ENCODE peak calls at places on chromosomes 7 and 10, in eight cellular contexts. E is HepG2, Z is A549, X is SK-N-SH, C is HCT116, R is GM12878, V is GM23338, G is K562. H is an unnamed sample. For H3K4me1, the result is how much of the 10 kb centered on the place peaks cover.

GRCh38 chr10:3778708-3779108 is 6.3 kb downstream of the KLF6 start:
- DNase-seq in R (no peak), C (no peak), G (no peak), E (no peak), X (no peak), Z (no peak), V (no peak), H (no peak)

GRCh38 chr7:23960361-23960760 is 250.3 kb downstream of the STK31 start:
- DNase-seq in E (no peak), X (no peak), R (no peak), V (no peak), G (no peak), Z (no peak), C (no peak), H (no peak)

GRCh38 chr7:123003539-123004126 is 8.1 kb upstream of the TAS2R16 start:
- DNase-seq in E (no peak), V (no peak), C (no peak), X (no peak), Z (no peak), G (no peak), R (no peak), H (no peak)

GRCh38 chr7:78510580-78511188 is 712.1 kb downstream of the PHTF2 start:
- DNase-seq in E (peak), Z (peak), R (no peak), C (peak), V (peak), G (no peak), X (peak), H (peak)

GRCh38 chr7:157339777-157340677 is 3.2 kb downstream of the DNAJB6 start:
- DNase-seq in R (no peak), X (peak), Z (peak), G (peak), C (peak), E (peak), V (peak), H (peak)

GRCh38 chr7:76008156-76008687 is 13.8 kb upstream of the TMEM120A start:
- DNase-seq in R (peak), E (no peak), V (no peak), X (no peak), Z (no peak), C (no peak), G (peak), H (no peak)

GRCh38 chr7:2512713-2513112 is 6.9 kb upstream of the LFNG start:
- DNase-seq in G (no peak), Z (no peak), R (no peak), X (no peak), V (no peak), E (no peak), C (no peak), H (no peak)

GRCh38 chr10:79937256-79937635 is 11.7 kb downstream of the SFTPD start:
- DNase-seq in G (no peak), Z (no peak), V (no peak), C (no peak), E (no peak), R (no peak), X (no peak), H (no peak)

GRCh38 chr7:50595538-50596102 is 30.4 kb upstream of the DDC start:
- DNase-seq in E (peak), V (peak), C (peak), R (no peak), Z (no peak), G (no peak), X (peak), H (no peak)

GRCh38 chr7:50653997-50654425 is 88.8 kb upstream of the DDC start:
- DNase-seq in Z (no peak), C (no peak), X (no peak), R (no peak), G (no peak), V (no peak), E (no peak), H (no peak)

GRCh38 chr10:58152698-58153263 is 114.9 kb downstream of the IPMK start:
- DNase-seq in X (peak), E (peak), V (peak), G (peak), C (peak), Z (no peak), R (no peak), H (no peak)

GRCh38 chr7:35477609-35478008 is 217.3 kb downstream of the HERPUD2 start:
- DNase-seq in V (peak), G (no peak), C (no peak), E (no peak), Z (no peak), X (no peak), R (no peak), H (no peak)

GRCh38 chr7:77866791-77867190 is 68.2 kb downstream of the PHTF2 start:
- DNase-seq in X (no peak), E (peak), Z (peak), G (no peak), V (no peak), C (no peak), R (no peak), H (peak)

GRCh38 chr7:17681965-17682364 is 258.3 kb downstream of the SNX13 start:
- DNase-seq in Z (no peak), X (no peak), G (no peak), V (no peak), E (no peak), C (no peak), R (no peak), H (no peak)

GRCh38 chr7:1664711-1665591 is 5.1 kb upstream of the ELFN1 start:
- DNase-seq in X (peak), G (peak), R (no peak), V (peak), E (peak), Z (peak), C (peak), H (no peak)

GRCh38 chr10:3769511-3769910 is 15.5 kb downstream of the KLF6 start:
- DNase-seq in R (no peak), E (no peak), C (no peak), X (no peak), G (no peak), V (no peak), Z (no peak), H (no peak)

GRCh38 chr7:4209966-4210365 is 472.1 kb upstream of the FOXK1 start:
- DNase-seq in R (no peak), X (no peak), Z (no peak), E (no peak), G (no peak), V (no peak), C (no peak), H (no peak)

GRCh38 chr7:69654849-69655707 is 56.8 kb downstream of the AUTS2 start:
- DNase-seq in C (no peak), G (no peak), E (no peak), X (no peak), V (peak), Z (no peak), R (no peak), H (no peak)

GRCh38 chr7:155141562-155141961 is 71.4 kb downstream of the HTR5A start:
- DNase-seq in V (no peak), E (no peak), C (no peak), G (no peak), Z (no peak), X (no peak), R (no peak), H (no peak)

GRCh38 chr10:84156768-84157167 is 16.8 kb upstream of the GPR15LG start:
- DNase-seq in G (no peak), C (no peak), E (no peak), V (no peak), R (no peak), Z (no peak), X (no peak), H (peak)

GRCh38 chr10:73814896-73815718 is 3.7 kb upstream of the NDST2 start:
- DNase-seq in E (no peak), R (no peak), Z (peak), G (peak), C (peak), V (peak), X (peak), H (no peak)

GRCh38 chr7:29344334-29344978 is 149.9 kb downstream of the CHN2 start:
- DNase-seq in R (no peak), E (no peak), X (no peak), Z (no peak), G (no peak), C (no peak), V (no peak), H (no peak)

GRCh38 chr7:123367508-123368122 is 166.8 kb downstream of the IQUB start:
- DNase-seq in R (peak), C (peak), X (peak), V (peak), G (peak), E (peak), Z (peak), H (peak)

GRCh38 chr7:876972-877311 is 588 bp downstream of the GET4 start:
- DNase-seq in X (no peak), Z (peak), V (no peak), G (no peak), E (no peak), R (no peak), C (no peak), H (no peak)

GRCh38 chr7:105945848-105946247 is 17.2 kb upstream of the CDHR3 start:
- DNase-seq in X (no peak), C (no peak), E (no peak), V (no peak), R (no peak), G (no peak), Z (no peak), H (no peak)

GRCh38 chr7:94395141-94396041 is 696 bp downstream of the COL1A2 start:
- DNase-seq in G (peak), R (peak), V (peak), C (peak), X (peak), Z (peak), E (peak), H (peak)

GRCh38 chr10:86368987-86369386 is 2.4 kb upstream of the GRID1 start:
- DNase-seq in R (no peak), X (no peak), V (no peak), E (no peak), C (no peak), Z (no peak), G (no peak), H (no peak)

GRCh38 chr7:118054529-118054928 is 129.4 kb upstream of the LSM8 start:
- DNase-seq in C (no peak), G (no peak), X (no peak), V (no peak), Z (no peak), R (no peak), E (no peak), H (no peak)

GRCh38 chr7:69625798-69626197 is 27.5 kb downstream of the AUTS2 start:
- DNase-seq in C (no peak), X (no peak), R (no peak), G (no peak), E (no peak), V (no peak), Z (no peak), H (no peak)

GRCh38 chr7:143289421-143289820 is 1.3 kb downstream of the CASP2 start:
- DNase-seq in V (no peak), X (no peak), R (no peak), E (no peak), Z (no peak), C (no peak), G (no peak), H (no peak)

GRCh38 chr7:149161241-149161848 is 14.1 kb downstream of the ZNF398 start:
- DNase-seq in R (no peak), E (no peak), V (no peak), X (no peak), C (no peak), Z (no peak), G (no peak), H (no peak)

GRCh38 chr7:120373174-120373573 is 100.2 kb downstream of the KCND2 start:
- DNase-seq in X (no peak), R (no peak), Z (no peak), G (no peak), E (no peak), V (no peak), C (no peak), H (no peak)

GRCh38 chr7:100545636-100546128 is 6.7 kb downstream of the AGFG2 start:
- DNase-seq in G (peak), C (peak), V (peak), Z (peak), R (peak), E (peak), X (peak), H (peak)

GRCh38 chr10:33455029-33455428 is 120.6 kb upstream of the NRP1 start:
- DNase-seq in X (no peak), R (no peak), Z (no peak), V (no peak), G (no peak), C (no peak), E (peak), H (no peak)

GRCh38 chr10:33453081-33453850 is 118.8 kb upstream of the NRP1 start:
- DNase-seq in E (no peak), G (no peak), C (no peak), X (no peak), Z (no peak), V (no peak), R (no peak), H (no peak)
- TF ChIP-seq REST in E (no peak), G (no peak), C (no peak), X (no peak), Z (no peak), V (no peak), R (no peak), H (no peak)

GRCh38 chr7:158861936-158862704 is 5.8 kb downstream of the DYNC2I1 start:
- DNase-seq in E (no peak), Z (no peak), X (no peak), V (no peak), C (no peak), G (no peak), R (no peak), H (no peak)
- H3K4me1 ChIP-seq in E (half or more), Z (under half), X (under half), V (under half), C (under half), G (half or more), R (under half), H (under half)

GRCh38 chr7:45435846-45436245 is 138.3 kb upstream of the ADCY1 start:
- DNase-seq in R (no peak), G (no peak), C (no peak), V (no peak), Z (peak), X (no peak), E (no peak), H (peak)
- TF ChIP-seq REST in R (no peak), G (no peak), C (no peak), V (no peak), Z (no peak), X (no peak), E (no peak), H (no peak)

GRCh38 chr10:93462881-93463280 is 19.3 kb downstream of the MYOF start:
- DNase-seq in R (peak), G (no peak), X (no peak), V (no peak), E (no peak), Z (no peak), C (no peak), H (no peak)
- H3K4me1 ChIP-seq in R (under half), G (under half), X (half or more), V (under half), E (under half), Z (half or more), C (half or more), H (half or more)

GRCh38 chr7:44981035-44981706 is 2.4 kb upstream of the MYO1G start:
- DNase-seq in G (no peak), E (no peak), X (peak), V (peak), R (no peak), Z (no peak), C (no peak), H (no peak)
- TF ChIP-seq REST in G (no peak), E (no peak), X (no peak), V (no peak), R (no peak), Z (no peak), C (no peak), H (no peak)

GRCh38 chr10:124625831-124626238 is 118.3 kb downstream of the FAM53B start:
- DNase-seq in Z (no peak), E (no peak), X (no peak), C (no peak), R (no peak), V (no peak), G (no peak), H (no peak)
- H3K4me1 ChIP-seq in Z (under half), E (under half), X (under half), C (under half), R (under half), V (under half), G (under half), H (under half)

DNA sequence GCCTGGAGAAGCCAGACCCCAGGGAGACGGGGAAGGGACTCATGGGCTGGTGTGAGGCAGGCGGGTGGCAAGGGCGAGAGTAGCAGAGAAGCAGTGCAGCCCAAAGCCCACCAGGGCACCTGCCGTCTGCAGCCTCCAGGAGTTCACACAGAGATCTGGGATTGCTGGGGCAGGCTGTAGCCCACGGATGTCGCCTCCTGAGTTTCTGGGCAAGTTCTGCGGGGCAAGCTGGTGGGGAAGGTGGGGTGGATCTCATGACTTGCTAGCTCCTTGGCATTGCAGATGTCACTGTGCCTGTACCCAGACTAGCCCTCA is 6.0 kb downstream of the ADCK2 start:
- DNase-seq in V (no peak), X (no peak), E (no peak), C (no peak), G (no peak), R (no peak), Z (no peak), H (no peak)
- TF ChIP-seq REST in V (no peak), X (no peak), E (no peak), C (no peak), G (no peak), R (no peak), Z (no peak), H (no peak)

GRCh38 chr10:122128357-122128756 is 139.4 kb downstream of the TACC2 start:
- DNase-seq in G (no peak), C (no peak), V (no peak), X (no peak), Z (no peak), R (no peak), E (no peak), H (no peak)

GRCh38 chr10:122130474-122131110 is 140.5 kb upstream of the BTBD16 start:
- DNase-seq in G (no peak), E (no peak), X (no peak), C (no peak), Z (no peak), R (no peak), V (no peak), H (no peak)

GRCh38 chr10:122124808-122125207 is 135.8 kb downstream of the TACC2 start:
- DNase-seq in C (no peak), E (no peak), G (no peak), X (no peak), Z (no peak), V (no peak), R (no peak), H (no peak)

GRCh38 chr10:122126763-122127659 is 138.0 kb downstream of the TACC2 start:
- DNase-seq in Z (peak), X (no peak), V (peak), E (peak), C (peak), R (no peak), G (no peak), H (no peak)

GRCh38 chr10:122127943-122128342 is 139.0 kb downstream of the TACC2 start:
- DNase-seq in X (no peak), G (no peak), C (no peak), Z (no peak), R (no peak), E (no peak), V (no peak), H (no peak)
- H3K4me1 ChIP-seq in X (under half), G (under half), C (under half), Z (half or more), R (under half), E (under half), V (under half), H (half or more)

GRCh38 chr10:8034666-8035640 is 19.5 kb upstream of the GATA3 start:
- DNase-seq in Z (no peak), R (no peak), V (peak), C (no peak), G (no peak), E (no peak), X (peak), H (no peak)

GRCh38 chr10:8036521-8037198 is 17.8 kb upstream of the GATA3 start:
- DNase-seq in Z (no peak), V (peak), C (no peak), G (no peak), R (no peak), E (no peak), X (no peak), H (no peak)

GRCh38 chr10:8035641-8036520 is 18.6 kb upstream of the GATA3 start:
- DNase-seq in E (no peak), Z (no peak), G (no peak), V (peak), R (no peak), X (no peak), C (no peak), H (no peak)

GRCh38 chr10:8032558-8032957 is 21.9 kb upstream of the GATA3 start:
- DNase-seq in E (no peak), G (no peak), X (no peak), R (no peak), Z (no peak), V (no peak), C (no peak), H (no peak)

DNA sequence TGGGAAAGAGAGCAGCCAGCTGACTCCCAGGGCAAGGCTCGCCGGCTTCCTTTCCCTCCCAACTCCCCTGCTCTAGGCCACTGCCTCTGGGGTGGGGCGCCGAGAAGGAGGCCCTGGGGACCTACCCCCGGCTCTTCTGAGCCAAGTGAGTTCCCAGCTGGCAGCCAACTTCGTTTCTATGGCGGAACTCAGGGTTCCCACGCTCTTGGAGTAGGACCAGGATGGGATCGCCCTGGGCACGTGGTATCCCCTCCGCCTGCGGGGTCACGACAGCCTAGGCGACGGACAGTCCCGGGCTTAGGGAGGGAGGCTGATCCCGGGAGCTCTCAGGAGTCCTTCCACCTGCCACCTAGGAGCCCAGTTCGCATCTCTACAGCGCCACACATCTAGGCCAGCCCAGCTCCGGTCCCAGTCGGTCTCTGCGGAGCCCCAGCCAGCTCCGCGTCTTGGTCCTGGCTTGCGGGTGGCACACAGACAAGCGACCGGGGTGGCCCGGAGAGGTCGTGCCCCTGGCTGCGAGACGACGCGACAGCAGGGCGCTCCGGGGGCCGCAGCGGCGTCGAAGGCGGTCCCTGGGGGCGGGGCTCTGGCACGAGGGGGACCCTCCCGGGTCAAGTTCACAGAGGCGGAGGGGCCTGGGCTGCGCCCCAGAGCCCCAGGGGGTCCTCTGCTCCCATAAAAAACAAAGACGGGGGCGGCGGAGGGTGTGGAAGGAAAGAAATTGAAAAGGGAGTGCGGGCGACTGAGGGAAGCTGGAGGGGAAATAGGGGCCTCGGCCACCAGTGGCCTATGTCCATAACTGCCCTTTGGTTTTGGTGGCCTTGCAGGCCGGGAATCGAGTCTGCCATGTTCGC is 20.4 kb upstream of the GATA3 start:
- DNase-seq in R (no peak), C (no peak), V (peak), E (no peak), X (no peak), Z (no peak), G (no peak), H (no peak)
- TF ChIP-seq REST in R (no peak), C (no peak), V (no peak), E (no peak), X (no peak), Z (no peak), G (no peak), H (no peak)

GRCh38 chr10:104486803-104487202 is 133.2 kb downstream of the CFAP58 start:
- DNase-seq in E (no peak), C (no peak), G (no peak), Z (no peak), X (no peak), V (no peak), R (no peak), H (no peak)
- H3K4me1 ChIP-seq in E (under half), C (under half), G (under half), Z (under half), X (under half), V (under half), R (under half), H (under half)